ENCODE peak calls at places on chromosomes 2 and 18, in ten cellular contexts. One of them, this sample, is unnamed.

GRCh38 chr2:84378960-84379359 is 80.1 kb downstream of the SUCLG1 start:
- DNase-seq in body of pancreas: no peak
- DNase-seq in bronchial epithelial cell: no peak
- DNase-seq in tibial nerve: no peak
- DNase-seq in adrenal gland: no peak
- DNase-seq in spleen: no peak
- DNase-seq in ascending aorta: no peak
- DNase-seq in fibroblast of lung: no peak
- DNase-seq in fibroblast of the aortic adventitia: no peak
- DNase-seq in tibial artery: no peak
- DNase-seq in this sample: no peak

GRCh38 chr2:203636896-203637818 is 69.3 kb upstream of the CD28 start:
- DNase-seq in body of pancreas: no peak
- DNase-seq in bronchial epithelial cell: no peak
- DNase-seq in tibial nerve: no peak
- DNase-seq in adrenal gland: peak; percentile 31
- DNase-seq in spleen: no peak
- DNase-seq in ascending aorta: no peak
- DNase-seq in fibroblast of lung: peak; percentile 23
- DNase-seq in fibroblast of the aortic adventitia: peak; percentile 29
- DNase-seq in tibial artery: peak; percentile 45
- DNase-seq in this sample: no peak

GRCh38 chr2:48482774-48483173 is 47.2 kb upstream of the STON1 start:
- DNase-seq in body of pancreas: no peak
- DNase-seq in bronchial epithelial cell: peak; percentile 78
- DNase-seq in tibial nerve: no peak
- DNase-seq in adrenal gland: peak; percentile 31
- DNase-seq in spleen: no peak
- DNase-seq in ascending aorta: no peak
- DNase-seq in fibroblast of lung: peak; percentile 39
- DNase-seq in fibroblast of the aortic adventitia: peak; percentile 35
- DNase-seq in tibial artery: no peak
- DNase-seq in this sample: no peak

GRCh38 chr2:220034356-220035121 is 407.1 kb downstream of the SLC4A3 start:
- DNase-seq in body of pancreas: no peak
- DNase-seq in bronchial epithelial cell: peak; percentile 22
- DNase-seq in tibial nerve: no peak
- DNase-seq in adrenal gland: no peak
- DNase-seq in spleen: no peak
- DNase-seq in ascending aorta: no peak
- DNase-seq in fibroblast of lung: peak; percentile 82
- DNase-seq in fibroblast of the aortic adventitia: peak; percentile 79
- DNase-seq in tibial artery: no peak
- DNase-seq in this sample: no peak

GRCh38 chr2:188604579-188604978 is 312.9 kb downstream of the GULP1 start:
- DNase-seq in body of pancreas: no peak
- DNase-seq in bronchial epithelial cell: peak; percentile 17
- DNase-seq in tibial nerve: no peak
- DNase-seq in adrenal gland: no peak
- DNase-seq in spleen: no peak
- DNase-seq in ascending aorta: no peak
- DNase-seq in fibroblast of lung: no peak
- DNase-seq in fibroblast of the aortic adventitia: no peak
- DNase-seq in tibial artery: no peak
- DNase-seq in this sample: no peak

GRCh38 chr2:215032153-215032552 is 106.3 kb downstream of the ABCA12 start:
- DNase-seq in body of pancreas: no peak
- DNase-seq in bronchial epithelial cell: no peak
- DNase-seq in tibial nerve: no peak
- DNase-seq in adrenal gland: no peak
- DNase-seq in spleen: no peak
- DNase-seq in ascending aorta: no peak
- DNase-seq in fibroblast of lung: no peak
- DNase-seq in fibroblast of the aortic adventitia: no peak
- DNase-seq in tibial artery: no peak
- DNase-seq in this sample: no peak

GRCh38 chr18:35835366-35835765 is 137.1 kb upstream of the RMP24 start:
- DNase-seq in body of pancreas: no peak
- DNase-seq in bronchial epithelial cell: no peak
- DNase-seq in tibial nerve: no peak
- DNase-seq in adrenal gland: no peak
- DNase-seq in spleen: no peak
- DNase-seq in ascending aorta: no peak
- DNase-seq in fibroblast of lung: no peak
- DNase-seq in fibroblast of the aortic adventitia: no peak
- DNase-seq in tibial artery: no peak
- DNase-seq in this sample: no peak

GRCh38 chr2:111068435-111069058 is 52.2 kb upstream of the BCL2L11 start:
- DNase-seq in body of pancreas: peak; percentile 54
- DNase-seq in bronchial epithelial cell: peak; percentile 88
- DNase-seq in tibial nerve: no peak
- DNase-seq in adrenal gland: no peak
- DNase-seq in spleen: no peak
- DNase-seq in ascending aorta: no peak
- DNase-seq in fibroblast of lung: no peak
- DNase-seq in fibroblast of the aortic adventitia: no peak
- DNase-seq in tibial artery: no peak
- DNase-seq in this sample: no peak

GRCh38 chr2:237282568-237283128 is 131.3 kb downstream of the COL6A3 start:
- DNase-seq in body of pancreas: no peak
- DNase-seq in bronchial epithelial cell: peak; percentile 46
- DNase-seq in tibial nerve: no peak
- DNase-seq in adrenal gland: no peak
- DNase-seq in spleen: no peak
- DNase-seq in ascending aorta: no peak
- DNase-seq in fibroblast of lung: peak; percentile 93
- DNase-seq in fibroblast of the aortic adventitia: no peak
- DNase-seq in tibial artery: no peak
- DNase-seq in this sample: no peak

GRCh38 chr2:239313776-239314175 is 87.0 kb downstream of the HDAC4 start:
- DNase-seq in body of pancreas: no peak
- DNase-seq in bronchial epithelial cell: no peak
- DNase-seq in tibial nerve: no peak
- DNase-seq in adrenal gland: no peak
- DNase-seq in spleen: peak; percentile 48
- DNase-seq in ascending aorta: no peak
- DNase-seq in fibroblast of lung: no peak
- DNase-seq in fibroblast of the aortic adventitia: no peak
- DNase-seq in tibial artery: peak; percentile 14
- DNase-seq in this sample: no peak

DNA sequence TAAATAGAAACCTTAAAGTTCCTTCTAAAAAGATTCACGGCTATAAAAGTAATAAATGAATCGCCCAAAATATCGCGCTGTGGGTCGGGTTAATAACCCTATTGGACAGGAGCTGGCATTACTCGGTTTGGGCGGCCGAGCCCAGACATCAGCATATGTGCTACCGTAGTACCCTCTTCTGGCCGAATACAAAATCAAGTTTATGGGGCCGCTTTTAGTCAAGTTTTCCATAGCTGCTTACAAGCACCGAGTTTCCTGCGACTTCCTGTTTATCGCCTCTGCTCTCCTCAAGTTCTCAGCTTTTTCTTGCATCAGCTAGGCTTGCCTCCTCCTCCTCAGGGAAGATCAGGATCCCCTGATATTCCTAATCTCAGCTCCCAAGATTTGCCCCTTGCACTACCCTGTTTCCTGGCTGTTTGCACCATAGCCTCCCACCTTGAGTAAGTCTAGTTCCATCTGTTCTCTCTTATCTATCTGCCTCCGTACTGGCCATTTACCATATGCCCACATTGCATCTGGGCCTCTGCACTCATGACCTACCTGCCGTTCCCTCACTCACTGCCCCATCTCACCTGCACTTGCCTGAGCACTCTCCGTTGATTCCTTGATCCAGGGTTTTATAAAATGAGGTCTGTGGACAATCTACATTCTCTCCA is 56.1 kb downstream of the SLC35F5 start:
- DNase-seq in body of pancreas: peak; percentile 28
- DNase-seq in bronchial epithelial cell: no peak
- DNase-seq in tibial nerve: no peak
- DNase-seq in adrenal gland: no peak
- DNase-seq in spleen: peak; percentile 86
- DNase-seq in ascending aorta: no peak
- DNase-seq in fibroblast of lung: no peak
- DNase-seq in fibroblast of the aortic adventitia: no peak
- DNase-seq in tibial artery: no peak
- DNase-seq in this sample: no peak
- TF ChIP-seq CTCF in body of pancreas: no peak
- TF ChIP-seq CTCF in bronchial epithelial cell: no peak
- TF ChIP-seq CTCF in tibial nerve: peak; percentile 41
- TF ChIP-seq CTCF in adrenal gland: no peak
- TF ChIP-seq CTCF in spleen: peak; percentile 38
- TF ChIP-seq CTCF in ascending aorta: peak; percentile 13
- TF ChIP-seq CTCF in fibroblast of lung: no peak
- TF ChIP-seq CTCF in fibroblast of the aortic adventitia: no peak
- TF ChIP-seq CTCF in tibial artery: peak; percentile 6
- TF ChIP-seq CTCF in this sample: peak; percentile 45

DNA sequence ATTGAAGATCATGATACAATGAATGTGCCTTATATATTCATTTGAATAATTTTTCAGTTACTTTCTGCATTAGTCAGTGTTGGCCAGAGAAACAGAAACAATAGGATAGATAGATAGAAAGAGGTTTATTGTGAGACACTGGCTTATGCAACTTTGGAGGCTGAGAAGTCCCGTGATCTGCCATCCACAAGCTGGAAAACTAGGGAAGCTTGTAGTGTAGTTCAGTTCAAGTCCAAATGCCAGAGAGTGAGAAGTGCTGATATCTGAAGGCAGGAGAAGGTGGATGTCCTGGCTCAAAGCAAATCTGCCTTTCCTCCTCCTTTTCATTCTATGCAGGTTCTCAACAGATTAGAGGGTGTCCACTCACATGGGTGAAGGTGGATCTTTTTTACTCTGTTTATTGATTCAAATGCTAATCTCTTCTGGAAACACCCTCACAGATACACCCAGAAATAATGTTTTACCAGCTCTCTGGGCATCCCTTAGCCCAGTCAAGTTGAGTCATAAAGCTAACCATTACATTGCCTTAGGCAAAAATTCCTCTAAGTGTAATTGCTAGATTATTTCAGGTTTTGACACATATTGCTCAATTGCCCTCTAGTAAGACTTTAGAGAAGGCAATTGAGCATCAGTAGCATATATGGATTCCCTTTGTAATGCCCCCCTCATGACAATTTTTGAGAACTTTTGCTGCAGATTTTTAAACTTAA is 341.4 kb downstream of the LPIN1 start:
- DNase-seq in body of pancreas: no peak
- DNase-seq in bronchial epithelial cell: peak; percentile 94
- DNase-seq in tibial nerve: no peak
- DNase-seq in adrenal gland: no peak
- DNase-seq in spleen: no peak
- DNase-seq in ascending aorta: no peak
- DNase-seq in fibroblast of lung: no peak
- DNase-seq in fibroblast of the aortic adventitia: peak; percentile 39
- DNase-seq in tibial artery: no peak
- DNase-seq in this sample: no peak
- TF ChIP-seq CTCF in body of pancreas: no peak
- TF ChIP-seq CTCF in bronchial epithelial cell: no peak
- TF ChIP-seq CTCF in tibial nerve: no peak
- TF ChIP-seq CTCF in adrenal gland: no peak
- TF ChIP-seq CTCF in spleen: no peak
- TF ChIP-seq CTCF in ascending aorta: no peak
- TF ChIP-seq CTCF in fibroblast of lung: no peak
- TF ChIP-seq CTCF in fibroblast of the aortic adventitia: no peak
- TF ChIP-seq CTCF in tibial artery: no peak
- TF ChIP-seq CTCF in this sample: no peak

GRCh38 chr2:75481041-75481836 is 79.5 kb downstream of the EVA1A start:
- DNase-seq in body of pancreas: peak; percentile 26
- DNase-seq in bronchial epithelial cell: peak; percentile 27
- DNase-seq in tibial nerve: no peak
- DNase-seq in adrenal gland: no peak
- DNase-seq in spleen: no peak
- DNase-seq in ascending aorta: no peak
- DNase-seq in fibroblast of lung: peak; percentile 24
- DNase-seq in fibroblast of the aortic adventitia: peak; percentile 56
- DNase-seq in tibial artery: no peak
- DNase-seq in this sample: no peak
- TF ChIP-seq CTCF in body of pancreas: peak; percentile 51
- TF ChIP-seq CTCF in bronchial epithelial cell: peak; percentile 51
- TF ChIP-seq CTCF in tibial nerve: no peak
- TF ChIP-seq CTCF in adrenal gland: no peak
- TF ChIP-seq CTCF in spleen: no peak
- TF ChIP-seq CTCF in ascending aorta: no peak
- TF ChIP-seq CTCF in fibroblast of lung: peak; percentile 58
- TF ChIP-seq CTCF in fibroblast of the aortic adventitia: peak; percentile 59
- TF ChIP-seq CTCF in tibial artery: no peak
- TF ChIP-seq CTCF in this sample: no peak

GRCh38 chr2:241421330-241421729 is 65.2 kb downstream of the FARP2 start:
- DNase-seq in body of pancreas: no peak
- DNase-seq in bronchial epithelial cell: no peak
- DNase-seq in tibial nerve: no peak
- DNase-seq in adrenal gland: no peak
- DNase-seq in spleen: no peak
- DNase-seq in ascending aorta: no peak
- DNase-seq in fibroblast of lung: peak; percentile 6
- DNase-seq in fibroblast of the aortic adventitia: no peak
- DNase-seq in tibial artery: no peak
- DNase-seq in this sample: no peak

GRCh38 chr2:241415196-241415595 is 59.1 kb downstream of the FARP2 start:
- DNase-seq in body of pancreas: no peak
- DNase-seq in bronchial epithelial cell: no peak
- DNase-seq in tibial nerve: no peak
- DNase-seq in adrenal gland: no peak
- DNase-seq in spleen: no peak
- DNase-seq in ascending aorta: no peak
- DNase-seq in fibroblast of lung: no peak
- DNase-seq in fibroblast of the aortic adventitia: no peak
- DNase-seq in tibial artery: no peak
- DNase-seq in this sample: no peak

GRCh38 chr2:241413929-241414580 is 58.0 kb downstream of the FARP2 start:
- DNase-seq in body of pancreas: no peak
- DNase-seq in bronchial epithelial cell: peak; percentile 85
- DNase-seq in tibial nerve: no peak
- DNase-seq in adrenal gland: peak; percentile 66
- DNase-seq in spleen: no peak
- DNase-seq in ascending aorta: no peak
- DNase-seq in fibroblast of lung: peak; percentile 52
- DNase-seq in fibroblast of the aortic adventitia: no peak
- DNase-seq in tibial artery: no peak
- DNase-seq in this sample: no peak

GRCh38 chr2:241422350-241422749 is 66.3 kb downstream of the FARP2 start:
- DNase-seq in body of pancreas: no peak
- DNase-seq in bronchial epithelial cell: no peak
- DNase-seq in tibial nerve: no peak
- DNase-seq in adrenal gland: no peak
- DNase-seq in spleen: no peak
- DNase-seq in ascending aorta: no peak
- DNase-seq in fibroblast of lung: no peak
- DNase-seq in fibroblast of the aortic adventitia: no peak
- DNase-seq in tibial artery: no peak
- DNase-seq in this sample: no peak

DNA sequence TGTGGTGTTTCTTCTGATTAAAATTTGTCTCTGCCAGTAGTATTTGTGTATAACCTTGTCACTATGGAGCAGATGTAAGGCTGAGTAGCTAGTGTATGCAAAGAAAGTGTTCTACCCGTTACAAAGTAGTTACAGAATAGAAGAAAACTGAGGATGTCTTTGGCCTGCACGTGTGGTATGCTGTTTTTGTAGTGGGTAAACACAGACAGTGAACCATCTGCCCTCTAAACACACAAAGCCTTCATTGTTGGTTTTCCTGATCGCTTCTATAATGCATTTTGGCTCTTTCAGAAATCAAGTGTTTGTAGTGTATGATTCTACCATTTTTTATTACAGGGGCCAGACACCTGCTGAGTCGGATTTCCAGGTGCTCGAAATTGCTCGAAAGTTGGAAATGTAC is 61.5 kb downstream of the FARP2 start:
- DNase-seq in body of pancreas: no peak
- DNase-seq in bronchial epithelial cell: no peak
- DNase-seq in tibial nerve: no peak
- DNase-seq in adrenal gland: no peak
- DNase-seq in spleen: no peak
- DNase-seq in ascending aorta: no peak
- DNase-seq in fibroblast of lung: no peak
- DNase-seq in fibroblast of the aortic adventitia: no peak
- DNase-seq in tibial artery: no peak
- DNase-seq in this sample: no peak
- TF ChIP-seq CTCF in body of pancreas: no peak
- TF ChIP-seq CTCF in bronchial epithelial cell: no peak
- TF ChIP-seq CTCF in tibial nerve: no peak
- TF ChIP-seq CTCF in adrenal gland: no peak
- TF ChIP-seq CTCF in spleen: no peak
- TF ChIP-seq CTCF in ascending aorta: no peak
- TF ChIP-seq CTCF in fibroblast of lung: no peak
- TF ChIP-seq CTCF in fibroblast of the aortic adventitia: no peak
- TF ChIP-seq CTCF in tibial artery: no peak
- TF ChIP-seq CTCF in this sample: no peak